ENCODE peak calls at places on chromosomes 7 and 10, in five cellular contexts. U, V, B, L and G are unnamed samples.

GRCh38 chr7:2510909-2511768 is 8.4 kb upstream of the LFNG start:
- DNase-seq in B (no peak), U (no peak), V (no peak), L (no peak), G (peak)

GRCh38 chr10:93219347-93219746 is 145.7 kb downstream of the CYP26A1 start:
- DNase-seq in U (no peak), B (no peak), V (peak), L (peak), G (no peak)

GRCh38 chr7:98341106-98341505 is 59.6 kb downstream of the BRI3 start:
- DNase-seq in U (no peak), B (no peak), L (peak), V (peak), G (no peak)

GRCh38 chr7:44678468-44679179 is 70.0 kb upstream of the ZMIZ2 start:
- DNase-seq in U (no peak), V (peak), B (no peak), L (peak), G (no peak)

GRCh38 chr10:93337309-93337721 is 144.8 kb downstream of the MYOF start:
- DNase-seq in B (no peak), U (no peak), L (no peak), V (no peak), G (no peak)

GRCh38 chr10:96153065-96153464 is 23.0 kb downstream of the ZNF518A start:
- DNase-seq in L (peak), V (peak), U (no peak), B (no peak), G (no peak)

GRCh38 chr7:31123317-31123716 is 71.2 kb downstream of the ADCYAP1R1 start:
- DNase-seq in V (no peak), B (no peak), U (no peak), L (no peak), G (no peak)

GRCh38 chr7:92035576-92035975 is 94.9 kb downstream of the AKAP9 start:
- DNase-seq in U (no peak), B (no peak), L (no peak), V (no peak), G (no peak)

GRCh38 chr7:101784275-101785127 is 32.9 kb upstream of the CUX1 start:
- DNase-seq in V (no peak), L (no peak), B (peak), U (no peak), G (peak)

GRCh38 chr7:28018851-28019465 is 161.6 kb downstream of the JAZF1 start:
- DNase-seq in U (no peak), L (peak), V (peak), B (no peak), G (no peak)

GRCh38 chr10:78304091-78305045 is 270.7 kb downstream of the RPS24 start:
- DNase-seq in B (no peak), L (no peak), V (no peak), U (no peak), G (no peak)

GRCh38 chr10:8614054-8614565 is 559.6 kb downstream of the GATA3 start:
- DNase-seq in B (no peak), U (no peak), L (peak), V (no peak), G (no peak)

GRCh38 chr10:92242380-92242779 is 48.5 kb downstream of the CPEB3 start:
- DNase-seq in L (no peak), V (no peak), B (no peak), U (no peak), G (no peak)